ENCODE peak calls at places on chromosomes 12 and 14, in five cellular contexts. V is neural crest cell, B is heart left ventricle, F is fibroblast of the aortic adventitia, X is brain microvascular endothelial cell. M is an unnamed sample.

GRCh38 chr14:53881921-53882320 is 74.7 kb downstream of the BMP4 start:
- DNase-seq in B (no peak), V (no peak), F (no peak), X (no peak), M (no peak)

GRCh38 chr12:28308891-28309290 is 118.6 kb downstream of the CCDC91 start:
- DNase-seq in B (no peak), F (peak), X (peak), V (no peak), M (no peak)

GRCh38 chr14:68854421-68854820 is 61.6 kb upstream of the ZFP36L1 start:
- DNase-seq in X (no peak), F (peak), V (no peak), B (no peak), M (no peak)

GRCh38 chr12:85580562-85581168 is 255.5 kb downstream of the RASSF9 start:
- DNase-seq in X (no peak), V (no peak), B (peak), F (peak), M (no peak)

GRCh38 chr12:131097247-131098177 is 143.8 kb downstream of the ADGRD1 start:
- DNase-seq in V (no peak), F (no peak), X (no peak), B (peak), M (peak)

GRCh38 chr12:67426067-67426466 is 156.9 kb downstream of the CAND1 start:
- DNase-seq in B (no peak), X (peak), V (no peak), F (peak), M (no peak)

GRCh38 chr14:42214981-42215491 is 608.4 kb downstream of the LRFN5 start:
- DNase-seq in B (no peak), V (no peak), X (peak), F (peak), M (no peak)

GRCh38 chr14:104954746-104955395 is 23.3 kb downstream of the AHNAK2 start:
- DNase-seq in B (no peak), X (no peak), V (no peak), F (no peak), M (peak)

GRCh38 chr14:104788873-104789663 is 6.5 kb downstream of the AKT1 start:
- DNase-seq in V (no peak), B (no peak), X (no peak), F (no peak), M (no peak)

GRCh38 chr12:26273811-26274210 is 78.4 kb downstream of the SSPN start:
- DNase-seq in F (no peak), B (no peak), V (no peak), X (no peak), M (peak)

GRCh38 chr12:685388-685787 is 22.1 kb upstream of the NINJ2 start:
- DNase-seq in X (peak), B (no peak), V (no peak), F (no peak), M (no peak)

GRCh38 chr12:2796187-2796663 is 1.5 kb downstream of the FKBP4 start:
- DNase-seq in B (no peak), X (no peak), F (no peak), V (no peak), M (no peak)

GRCh38 chr14:106883218-106883692 is 1356.9 kb downstream of the TMEM121 start:
- DNase-seq in B (peak), F (no peak), V (no peak), X (no peak), M (peak)

GRCh38 chr12:116426391-116427136 is 132.6 kb upstream of the MAP1LC3B2 start:
- DNase-seq in V (no peak), B (peak), F (peak), X (peak), M (peak)

GRCh38 chr12:56836317-56836716 is 73.2 kb downstream of the HSD17B6 start:
- DNase-seq in X (peak), F (peak), B (no peak), V (no peak), M (peak)

GRCh38 chr14:51458563-51458955 is 193.2 kb upstream of the FRMD6 start:
- DNase-seq in X (peak), V (no peak), F (peak), B (no peak), M (no peak)

GRCh38 chr12:11967356-11968040 is 103.2 kb upstream of the BCL2L14 start:
- DNase-seq in B (no peak), X (no peak), V (no peak), F (no peak), M (no peak)

GRCh38 chr12:132689227-132689626 is 1.8 kb downstream of the PXMP2 start:
- DNase-seq in X (no peak), V (no peak), B (no peak), F (no peak), M (no peak)

GRCh38 chr14:88748288-88748687 is 44.5 kb downstream of the EML5 start:
- DNase-seq in V (no peak), F (no peak), B (no peak), X (no peak), M (no peak)

GRCh38 chr14:73097421-73097820 is 38.9 kb upstream of the PSEN1 start:
- DNase-seq in V (no peak), F (no peak), B (no peak), X (no peak), M (no peak)

GRCh38 chr14:89767861-89768268 is 186.7 kb downstream of the EFCAB11 start:
- DNase-seq in F (peak), V (peak), X (peak), B (peak), M (no peak)

GRCh38 chr12:28652239-28652638 is 462.0 kb downstream of the CCDC91 start:
- DNase-seq in B (no peak), V (no peak), F (no peak), X (no peak), M (no peak)

GRCh38 chr14:101814869-101815268 is 53.4 kb downstream of the PPP2R5C start:
- DNase-seq in F (no peak), V (no peak), B (no peak), X (no peak), M (no peak)

GRCh38 chr12:107635139-107635538 is 50.5 kb upstream of the PWP1 start:
- DNase-seq in X (no peak), F (peak), V (no peak), B (no peak), M (no peak)

GRCh38 chr14:95472819-95473251 is 43.6 kb downstream of the SYNE3 start:
- DNase-seq in X (no peak), B (no peak), V (no peak), F (no peak), M (peak)

GRCh38 chr14:34299360-34299759 is 162.7 kb downstream of the SPTSSA start:
- DNase-seq in V (no peak), F (no peak), X (no peak), B (no peak), M (no peak)
- TF ChIP-seq CTCF in V (no peak), F (no peak), X (no peak), B (no peak), M (no peak)

GRCh38 chr14:65834812-65835211 is 422.3 kb downstream of the FUT8 start:
- DNase-seq in V (no peak), X (no peak), F (no peak), B (no peak), M (no peak)

GRCh38 chr14:65834051-65834450 is 421.5 kb downstream of the FUT8 start:
- DNase-seq in B (no peak), X (no peak), F (no peak), V (no peak), M (no peak)

GRCh38 chr14:65835501-65835900 is 423.0 kb downstream of the FUT8 start:
- DNase-seq in B (no peak), F (no peak), V (no peak), X (no peak), M (no peak)

GRCh38 chr14:65833256-65833880 is 420.8 kb downstream of the FUT8 start:
- DNase-seq in B (no peak), V (no peak), F (no peak), X (no peak), M (no peak)

GRCh38 chr14:65832431-65833253 is 420.1 kb downstream of the FUT8 start:
- DNase-seq in F (peak), X (peak), B (no peak), V (no peak), M (no peak)
- TF ChIP-seq CTCF in F (peak), X (peak), B (peak), V (peak), M (no peak)

GRCh38 chr12:112285600-112286401 is 96.4 kb downstream of the HECTD4 start:
- DNase-seq in X (no peak), B (no peak), V (no peak), F (no peak), M (no peak)
- TF ChIP-seq CTCF in X (no peak), B (no peak), V (no peak), F (no peak), M (no peak)

GRCh38 chr12:122137681-122138080 is 36.3 kb downstream of the IL31 start:
- DNase-seq in X (no peak), V (no peak), B (no peak), F (no peak), M (no peak)

GRCh38 chr12:122138616-122139015 is 35.4 kb downstream of the IL31 start:
- DNase-seq in V (no peak), B (no peak), F (no peak), X (no peak), M (no peak)

GRCh38 chr12:122135437-122136031 is 38.5 kb downstream of the IL31 start:
- DNase-seq in V (no peak), B (no peak), F (no peak), X (no peak), M (peak)

GRCh38 chr12:122138181-122138580 is 35.8 kb downstream of the IL31 start:
- DNase-seq in V (no peak), X (no peak), F (no peak), B (no peak), M (no peak)

DNA sequence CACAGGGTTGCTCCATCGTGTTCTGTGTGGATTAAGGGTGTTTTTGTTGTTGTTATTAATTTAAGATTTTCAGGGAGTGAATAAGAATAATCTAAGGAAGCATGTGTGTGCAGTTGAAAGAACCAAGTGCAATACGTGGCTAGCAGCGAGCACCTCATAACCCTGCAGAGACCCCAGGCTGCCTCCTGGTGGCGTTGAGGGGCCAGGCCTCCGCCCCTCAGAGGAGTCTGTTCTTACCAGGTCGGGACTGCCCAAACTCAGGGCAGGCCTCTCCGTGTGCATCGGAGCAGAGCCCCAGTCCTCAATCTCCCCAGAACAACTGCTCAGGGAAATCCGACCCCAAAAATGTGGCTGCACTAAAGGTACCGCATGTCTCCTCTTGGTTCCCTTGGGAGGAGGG is 36.8 kb downstream of the IL31 start:
- DNase-seq in B (no peak), X (no peak), V (no peak), F (no peak), M (no peak)
- TF ChIP-seq CTCF in B (no peak), X (peak), V (peak), F (peak), M (no peak)

GRCh38 chr14:33660248-33660647 is 290.6 kb downstream of the EGLN3 start:
- DNase-seq in V (no peak), F (no peak), B (no peak), X (no peak), M (no peak)
- TF ChIP-seq CTCF in V (no peak), F (no peak), B (no peak), X (no peak), M (no peak)

GRCh38 chr12:69647178-69647577 is 36.5 kb upstream of the LRRC10 start:
- DNase-seq in V (no peak), B (no peak), F (no peak), X (no peak), M (no peak)

GRCh38 chr12:69648476-69648875 is 37.8 kb upstream of the LRRC10 start:
- DNase-seq in B (no peak), F (peak), V (no peak), X (peak), M (no peak)

GRCh38 chr12:69651922-69652321 is 41.2 kb upstream of the LRRC10 start:
- DNase-seq in B (no peak), F (no peak), V (no peak), X (no peak), M (no peak)

GRCh38 chr12:69653703-69654102 is 43.0 kb upstream of the LRRC10 start:
- DNase-seq in X (no peak), F (peak), V (no peak), B (no peak), M (no peak)

DNA sequence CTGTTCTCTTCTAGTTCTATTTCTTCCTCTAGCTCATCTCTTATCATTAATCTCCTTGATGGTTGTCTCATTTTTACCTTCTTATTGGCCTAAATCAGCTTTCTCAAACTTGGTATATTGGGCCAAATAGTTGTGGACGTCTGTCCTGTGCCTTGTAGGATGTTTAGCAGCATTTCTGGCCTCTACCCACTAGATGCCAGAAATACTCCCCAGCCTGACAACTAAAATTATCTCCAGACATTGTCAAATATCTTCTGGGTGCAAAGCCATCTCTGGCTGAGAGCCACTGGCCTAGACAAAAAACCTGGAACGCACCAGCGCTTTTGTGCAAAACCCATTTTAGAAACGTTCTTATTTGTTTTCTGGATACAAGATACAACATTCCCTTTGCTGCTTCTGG is 38.8 kb upstream of the LRRC10 start:
- DNase-seq in X (no peak), F (no peak), V (no peak), B (no peak), M (no peak)
- TF ChIP-seq CTCF in X (no peak), F (no peak), V (no peak), B (no peak), M (no peak)

GRCh38 chr12:106032141-106032925 is 106.4 kb downstream of the NUAK1 start:
- DNase-seq in B (no peak), X (peak), V (no peak), F (peak), M (no peak)
- TF ChIP-seq CTCF in B (no peak), X (peak), V (no peak), F (no peak), M (no peak)

DNA sequence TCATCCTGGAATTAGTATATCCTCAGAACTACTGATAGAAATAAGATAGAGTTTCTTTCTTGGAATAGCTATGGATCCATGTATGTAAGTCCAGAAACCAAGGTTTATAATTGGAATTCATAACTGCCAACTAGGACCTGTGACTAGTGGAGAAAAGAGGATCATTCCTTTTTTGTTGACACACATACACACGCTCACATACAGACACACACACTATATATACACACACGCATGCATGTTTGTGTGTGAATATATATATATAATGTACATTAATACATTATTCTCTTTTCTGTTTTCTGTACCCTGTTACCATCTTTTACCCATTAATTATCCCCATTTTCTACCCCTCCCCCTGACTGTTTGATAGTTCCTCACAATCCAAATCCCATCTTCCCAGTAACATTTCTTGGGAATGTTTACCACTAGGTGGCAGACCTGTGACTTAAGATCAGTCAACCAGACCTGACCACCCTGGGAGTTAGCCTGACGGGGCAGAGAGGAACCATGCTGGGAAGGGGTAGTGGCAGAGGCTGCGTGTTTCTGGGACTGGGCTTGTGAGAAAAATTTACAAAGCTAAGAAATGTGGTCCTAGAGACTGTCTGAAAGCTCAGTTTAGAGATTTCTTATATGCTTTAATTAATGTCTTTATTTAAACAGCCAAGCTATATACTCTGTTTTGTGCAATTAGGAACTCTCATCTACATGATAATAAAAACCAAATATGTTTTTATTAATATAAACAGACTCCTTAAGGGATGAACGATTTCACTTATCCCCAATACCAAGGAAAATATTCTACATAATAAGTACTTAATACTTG is 308.0 kb downstream of the PPFIA2 start:
- DNase-seq in V (peak), B (peak), X (peak), F (peak), M (peak)
- TF ChIP-seq CTCF in V (peak), B (peak), X (peak), F (peak), M (peak)

DNA sequence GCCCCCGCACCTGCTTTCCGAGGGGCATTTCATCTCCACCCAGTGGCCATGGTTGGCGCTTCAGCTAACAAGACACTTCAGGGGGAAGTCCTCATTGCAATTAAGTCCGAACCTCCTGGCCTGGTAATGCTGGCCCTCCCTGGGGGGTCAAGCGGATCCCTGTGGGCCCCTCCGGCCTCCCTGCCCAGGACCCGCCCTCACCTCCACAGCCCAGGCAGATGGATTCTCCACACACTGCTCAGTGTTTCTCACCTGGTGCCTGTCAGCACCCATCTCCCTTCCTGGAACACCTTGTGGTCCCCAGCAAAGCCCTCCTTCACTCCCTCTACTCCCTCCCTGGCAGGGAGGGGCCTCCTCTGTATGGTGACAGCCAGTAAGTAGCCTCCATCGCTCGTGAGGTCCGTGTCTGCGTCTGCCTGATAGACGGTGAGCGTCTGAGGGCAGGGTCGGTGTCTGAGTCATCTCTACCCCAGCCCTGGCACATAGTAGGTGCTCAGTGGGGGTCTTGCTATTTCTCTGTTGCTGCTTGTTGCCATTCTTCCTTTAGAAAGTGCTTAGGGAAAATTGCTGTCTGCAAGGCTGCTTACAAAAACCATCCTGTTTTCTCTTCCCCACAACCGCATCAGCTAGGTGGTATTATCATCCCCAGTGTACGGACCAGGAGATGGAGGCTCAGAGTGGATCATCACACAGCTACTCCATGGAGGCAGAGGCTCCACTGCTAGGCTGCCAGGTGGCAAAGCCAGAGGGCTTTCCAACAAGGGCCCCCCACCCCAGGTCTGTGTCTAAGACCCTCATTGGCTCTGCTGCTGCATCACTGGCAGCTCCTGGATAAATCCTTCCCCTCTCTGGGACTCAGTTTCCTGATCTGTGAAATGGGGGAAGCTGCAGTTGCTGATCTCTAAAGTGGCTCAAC is 39.7 kb upstream of the EML1 start:
- DNase-seq in V (no peak), X (no peak), B (no peak), F (no peak), M (peak)
- TF ChIP-seq CTCF in V (no peak), X (peak), B (no peak), F (peak), M (no peak)

GRCh38 chr14:24607635-24608492 is 1.6 kb downstream of the GZMH start:
- DNase-seq in B (no peak), V (no peak), X (no peak), F (no peak), M (no peak)

GRCh38 chr14:24607081-24607480 is 2.4 kb downstream of the GZMH start:
- DNase-seq in V (no peak), B (no peak), F (no peak), X (no peak), M (no peak)

GRCh38 chr14:24609667-24610344 is at the start of gene GZMH:
- DNase-seq in F (no peak), B (no peak), X (no peak), V (no peak), M (no peak)

GRCh38 chr14:24605435-24606190 is 3.9 kb downstream of the GZMH start:
- DNase-seq in F (no peak), B (peak), V (peak), X (no peak), M (peak)
- TF ChIP-seq CTCF in F (peak), B (peak), V (peak), X (peak), M (peak)

M was measured in kidney.